ENCODE peak calls at places on chromosomes 12 and 14, in nine cellular contexts. Z is retinal pigment epithelial cell; S is left lobe of liver; H is activated T-helper 1 cell treated with anti-CD3 and anti-CD28 coated beads, Interleukin-12 subunit alpha, Interleukin-12 subunit beta, Interleukin-2, Interleukin-4 antibody, amounts not matched to agents 30 ng/mL and 10 ng/mL and 1 ng/mL, durations not matched to agents 14 hours and 24 hours and 36 hours; N is bronchial epithelial cell; P is aorta; A is stimulated activated CD4-positive, alpha-beta T cell treated with anti-CD3 and anti-CD28 coated beads, Interleukin-1b, Interleukin-23, amount 100 ng/mL, for 24 hours; L is EL; R is HT1080. Y is an unnamed sample.

GRCh38 chr12:1174659-1175058 is 183.6 kb downstream of the ERC1 start:
- DNase-seq in Z (no peak), S (no peak), H (no peak), N (peak), P (no peak), A (no peak), L (no peak), R (no peak), Y (no peak)

GRCh38 chr14:90632451-90632850 is 183.8 kb downstream of the TTC7B start:
- DNase-seq in Z (no peak), S (no peak), H (no peak), N (no peak), P (no peak), A (no peak), L (no peak), R (no peak), Y (no peak)

GRCh38 chr12:96811083-96811482 is 96.0 kb upstream of the NEDD1 start:
- DNase-seq in Z (peak), S (no peak), H (no peak), N (peak), P (no peak), A (no peak), L (peak), R (peak), Y (peak)

GRCh38 chr14:55272922-55273321 is 1.7 kb downstream of the FBXO34 start:
- DNase-seq in Z (no peak), S (no peak), H (no peak), N (peak), P (no peak), A (no peak), L (peak), R (no peak), Y (no peak)

GRCh38 chr12:16473610-16474326 is 126.3 kb downstream of the MGST1 start:
- DNase-seq in Z (peak), S (no peak), H (no peak), N (peak), P (no peak), A (no peak), L (no peak), R (no peak), Y (no peak)

GRCh38 chr12:73274972-73275371 is 1002.8 kb downstream of the TRHDE start:
- DNase-seq in Z (no peak), S (no peak), H (no peak), N (peak), P (no peak), A (no peak), L (no peak), R (no peak), Y (no peak)

GRCh38 chr14:94024549-94024948 is 1.6 kb upstream of the OTUB2 start:
- DNase-seq in Z (no peak), S (no peak), H (no peak), N (no peak), P (no peak), A (no peak), L (no peak), R (no peak), Y (no peak)

GRCh38 chr14:94601961-94602391 is 10.2 kb upstream of the SERPINA3 start:
- DNase-seq in Z (peak), S (no peak), H (no peak), N (peak), P (peak), A (no peak), L (peak), R (peak), Y (peak)

GRCh38 chr12:47551426-47551851 is 154.4 kb downstream of the RPAP3 start:
- DNase-seq in Z (no peak), S (no peak), H (no peak), N (peak), P (no peak), A (no peak), L (peak), R (peak), Y (no peak)

GRCh38 chr12:115763982-115764621 is 513.4 kb downstream of the MED13L start:
- DNase-seq in Z (no peak), S (no peak), H (no peak), N (peak), P (no peak), A (no peak), L (no peak), R (no peak), Y (no peak)

GRCh38 chr14:102878174-102878969 is 44.1 kb upstream of the AMN start:
- DNase-seq in Z (no peak), S (no peak), H (no peak), N (no peak), P (no peak), A (no peak), L (no peak), R (no peak), Y (no peak)

GRCh38 chr14:74978416-74978947 is 23.1 kb upstream of the PGF start:
- DNase-seq in Z (no peak), S (no peak), H (no peak), N (no peak), P (no peak), A (no peak), L (peak), R (no peak), Y (no peak)

GRCh38 chr14:61438860-61439765 is 117.7 kb downstream of the PRKCH start:
- DNase-seq in Z (no peak), S (peak), H (no peak), N (peak), P (no peak), A (no peak), L (peak), R (peak), Y (no peak)

GRCh38 chr12:106764738-106765137 is 9.7 kb upstream of the RIC8B start:
- DNase-seq in Z (no peak), S (peak), H (no peak), N (peak), P (peak), A (no peak), L (no peak), R (no peak), Y (no peak)

GRCh38 chr12:112939761-112940357 is 1.6 kb downstream of the OAS3 start:
- DNase-seq in Z (no peak), S (no peak), H (peak), N (no peak), P (no peak), A (no peak), L (peak), R (no peak), Y (no peak)

GRCh38 chr12:91381309-91381804 is 198.7 kb upstream of the DCN start:
- DNase-seq in Z (peak), S (no peak), H (no peak), N (peak), P (peak), A (no peak), L (peak), R (no peak), Y (peak)

GRCh38 chr12:67358686-67359374 is 89.7 kb downstream of the CAND1 start:
- DNase-seq in Z (peak), S (no peak), H (no peak), N (no peak), P (no peak), A (no peak), L (peak), R (no peak), Y (no peak)

GRCh38 chr14:52063107-52063506 is 5.8 kb downstream of the NID2 start:
- DNase-seq in Z (no peak), S (no peak), H (no peak), N (no peak), P (no peak), A (no peak), L (peak), R (no peak), Y (no peak)

GRCh38 chr12:11650697-11651281 is 1.3 kb downstream of the ETV6 start:
- DNase-seq in Z (no peak), S (no peak), H (peak), N (peak), P (no peak), A (no peak), L (peak), R (peak), Y (no peak)

GRCh38 chr12:61538951-61539350 is 721.3 kb upstream of the USP15 start:
- DNase-seq in Z (no peak), S (no peak), H (no peak), N (peak), P (no peak), A (no peak), L (no peak), R (peak), Y (no peak)

GRCh38 chr12:117857632-117858274 is 111.0 kb downstream of the KSR2 start:
- DNase-seq in Z (no peak), S (no peak), H (peak), N (peak), P (no peak), A (peak), L (peak), R (peak), Y (no peak)

GRCh38 chr12:75428767-75429166 is 37.9 kb downstream of the GLIPR1L2 start:
- DNase-seq in Z (no peak), S (no peak), H (no peak), N (no peak), P (no peak), A (no peak), L (no peak), R (no peak), Y (no peak)

GRCh38 chr12:27769142-27769672 is 10.8 kb upstream of the KLHL42 start:
- DNase-seq in Z (no peak), S (no peak), H (no peak), N (no peak), P (no peak), A (no peak), L (no peak), R (no peak), Y (no peak)

GRCh38 chr12:74526535-74526934 is 11.1 kb upstream of the ATXN7L3B start:
- DNase-seq in Z (no peak), S (no peak), H (no peak), N (no peak), P (no peak), A (no peak), L (no peak), R (no peak), Y (no peak)

GRCh38 chr12:106903241-106903950 is 52.3 kb upstream of the TMEM263 start:
- DNase-seq in Z (no peak), S (peak), H (peak), N (peak), P (peak), A (peak), L (peak), R (peak), Y (no peak)

GRCh38 chr12:13177373-13177772 is 19.2 kb upstream of the EMP1 start:
- DNase-seq in Z (no peak), S (no peak), H (no peak), N (peak), P (no peak), A (no peak), L (peak), R (peak), Y (no peak)

GRCh38 chr12:91892081-91892855 is 253.4 kb downstream of the BTG1 start:
- DNase-seq in Z (no peak), S (no peak), H (no peak), N (no peak), P (no peak), A (no peak), L (no peak), R (no peak), Y (no peak)

GRCh38 chr12:56590237-56590830 is 39.8 kb downstream of the BAZ2A start:
- DNase-seq in Z (no peak), S (no peak), H (no peak), N (no peak), P (no peak), A (no peak), L (peak), R (peak), Y (no peak)

GRCh38 chr14:96104469-96105057 is 65.4 kb downstream of the C14orf132 start:
- DNase-seq in Z (no peak), S (peak), H (no peak), N (peak), P (peak), A (no peak), L (peak), R (peak), Y (peak)

GRCh38 chr14:67582061-67582460 is 18.0 kb downstream of the PIGH start:
- DNase-seq in Z (no peak), S (no peak), H (no peak), N (no peak), P (no peak), A (no peak), L (no peak), R (no peak), Y (no peak)

GRCh38 chr12:12903642-12904609 is 12.6 kb downstream of the GPRC5A start:
- DNase-seq in Z (no peak), S (no peak), H (no peak), N (peak), P (no peak), A (no peak), L (no peak), R (no peak), Y (no peak)

GRCh38 chr12:12486661-12487240 is 75.9 kb downstream of the DUSP16 start:
- DNase-seq in Z (peak), S (no peak), H (no peak), N (no peak), P (no peak), A (no peak), L (no peak), R (no peak), Y (no peak)

GRCh38 chr14:85058170-85058569 is 471.8 kb upstream of the FLRT2 start:
- DNase-seq in Z (no peak), S (no peak), H (no peak), N (peak), P (no peak), A (no peak), L (no peak), R (peak), Y (no peak)

GRCh38 chr12:13293086-13293485 is 96.6 kb downstream of the EMP1 start:
- DNase-seq in Z (peak), S (no peak), H (no peak), N (no peak), P (no peak), A (no peak), L (no peak), R (no peak), Y (no peak)

GRCh38 chr12:4355843-4356327 is 23.6 kb downstream of the FGF23 start:
- DNase-seq in Z (no peak), S (no peak), H (peak), N (peak), P (no peak), A (peak), L (peak), R (peak), Y (no peak)

GRCh38 chr12:32124637-32125036 is 18.0 kb downstream of the BICD1 start:
- DNase-seq in Z (no peak), S (no peak), H (no peak), N (no peak), P (no peak), A (no peak), L (no peak), R (no peak), Y (no peak)

GRCh38 chr12:103908877-103909276 is 21.3 kb upstream of the HSP90B1 start:
- DNase-seq in Z (no peak), S (no peak), H (no peak), N (no peak), P (no peak), A (no peak), L (peak), R (no peak), Y (no peak)

GRCh38 chr12:122834229-122834920 is 882 bp upstream of the HIP1R start:
- DNase-seq in Z (no peak), S (no peak), H (no peak), N (peak), P (peak), A (no peak), L (peak), R (peak), Y (no peak)

GRCh38 chr14:51648296-51648695 is 3.4 kb upstream of the FRMD6 start:
- DNase-seq in Z (no peak), S (no peak), H (no peak), N (no peak), P (no peak), A (no peak), L (no peak), R (no peak), Y (no peak)